ENCODE peak calls at places on chromosomes 5 and 9, in five cellular contexts. T, X, D, L and I are unnamed samples.

GRCh38 chr9:127104465-127105311 is 17.7 kb downstream of the ANGPTL2 start:
- DNase-seq in D (no peak), L (no peak), X (no peak), T (no peak), I (no peak)

GRCh38 chr5:113294341-113295110 is 140.3 kb downstream of the TSSK1B start:
- DNase-seq in T (peak; percentile 57), L (peak; percentile 87), X (peak; percentile 73), D (peak; percentile 94), I (peak; percentile 63)

GRCh38 chr5:58412932-58413331 is 47.0 kb downstream of the PLK2 start:
- DNase-seq in L (no peak), D (no peak), X (no peak), T (no peak), I (no peak)

GRCh38 chr5:102668220-102668930 is 86.7 kb upstream of the PAM start:
- DNase-seq in X (no peak), T (no peak), L (no peak), D (no peak), I (no peak)

GRCh38 chr5:132437604-132438275 is 52.8 kb downstream of the IRF1 start:
- DNase-seq in D (peak; percentile 83), L (peak; percentile 88), T (no peak), X (peak; percentile 89), I (peak; percentile 36)

GRCh38 chr5:76579166-76579765 is 43.9 kb downstream of the F2RL2 start:
- DNase-seq in X (no peak), L (no peak), T (no peak), D (no peak), I (no peak)

GRCh38 chr9:128822407-128823042 is 4.2 kb downstream of the ENDOG start:
- DNase-seq in X (no peak), L (no peak), D (no peak), T (no peak), I (no peak)

GRCh38 chr5:74919487-74919886 is 53.3 kb upstream of the FAM169A start:
- DNase-seq in T (no peak), L (no peak), D (peak; percentile 55), X (peak; percentile 49), I (peak; percentile 12)

GRCh38 chr5:120683580-120683979 is 219.5 kb downstream of the PRR16 start:
- DNase-seq in T (no peak), D (no peak), X (no peak), L (no peak), I (no peak)

GRCh38 chr5:72307573-72307967 is 12.5 kb downstream of the MRPS27 start:
- DNase-seq in T (no peak), X (no peak), L (no peak), D (no peak), I (no peak)
- H3K4me3 ChIP-seq in T (peak overlapping the region; percentile 85), X (peak overlapping the region; percentile 67), L (peak overlapping the region; percentile 76), D (peak overlapping the region; percentile 80), I (peak overlapping the region; percentile 93)

GRCh38 chr5:3197237-3197636 is 398.4 kb upstream of the IRX1 start:
- DNase-seq in D (peak; percentile 50), T (no peak), L (no peak), X (no peak), I (no peak)
- H3K4me3 ChIP-seq in D (peak overlapping the region; percentile 82), T (no peak overlapping the region), L (no peak overlapping the region), X (no peak overlapping the region), I (no peak overlapping the region)

GRCh38 chr9:13113751-13114150 is 165.7 kb downstream of the MPDZ start:
- DNase-seq in T (no peak), D (no peak), X (no peak), L (no peak), I (no peak)

GRCh38 chr9:13111778-13112177 is 167.7 kb downstream of the MPDZ start:
- DNase-seq in D (no peak), X (no peak), T (no peak), L (no peak), I (no peak)

GRCh38 chr9:13113201-13113600 is 166.3 kb downstream of the MPDZ start:
- DNase-seq in L (no peak), D (no peak), X (no peak), T (no peak), I (no peak)

GRCh38 chr9:13109781-13110180 is 169.7 kb downstream of the MPDZ start:
- DNase-seq in X (no peak), D (no peak), T (no peak), L (no peak), I (no peak)

DNA sequence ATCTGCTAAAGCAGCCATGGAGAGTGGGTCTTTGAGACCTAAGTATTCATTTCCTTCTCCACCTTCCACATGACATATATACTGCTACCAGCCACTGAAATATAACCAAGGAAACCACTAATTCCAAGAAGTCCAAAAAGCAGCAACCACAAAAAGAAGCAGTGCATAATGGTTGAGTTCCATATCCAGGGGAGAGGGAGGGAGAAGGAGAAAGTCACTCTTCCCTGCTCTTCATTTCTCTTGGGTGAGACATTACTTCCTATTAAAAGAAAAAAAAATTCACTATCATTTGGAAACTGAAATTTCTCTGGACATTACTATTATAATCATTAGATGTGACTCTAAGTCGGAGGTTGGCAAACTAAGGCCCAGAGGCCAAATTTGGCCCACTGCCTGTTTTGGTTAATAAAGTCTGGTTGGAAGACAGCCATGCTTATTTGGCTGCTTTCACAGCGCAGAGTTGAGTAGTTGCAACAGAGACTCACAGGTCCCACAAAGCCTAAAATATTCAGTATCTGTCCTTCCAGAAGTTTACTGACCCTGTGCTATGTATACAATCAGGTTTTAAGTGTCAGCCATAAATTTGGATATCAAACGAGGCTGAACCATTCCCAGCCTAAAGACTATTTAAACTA is 168.6 kb downstream of the MPDZ start:
- DNase-seq in L (no peak), T (no peak), D (no peak), X (no peak), I (no peak)
- H3K4me3 ChIP-seq in L (no peak overlapping the region), T (no peak overlapping the region), D (no peak overlapping the region), X (no peak overlapping the region), I (no peak overlapping the region)

GRCh38 chr5:122076023-122076422 is 2.0 kb downstream of the LOX start:
- DNase-seq in T (no peak), L (no peak), D (no peak), X (no peak), I (no peak)

GRCh38 chr5:122077451-122078115 is 476 bp downstream of the LOX start:
- DNase-seq in T (no peak), L (peak; percentile 64), X (no peak), D (peak; percentile 84), I (no peak)

GRCh38 chr5:122073023-122073422 is 5.0 kb downstream of the LOX start:
- DNase-seq in T (no peak), X (no peak), D (no peak), L (no peak), I (no peak)

GRCh38 chr5:122076669-122077450 is 1.2 kb downstream of the LOX start:
- DNase-seq in D (peak; percentile 97), X (peak; percentile 51), T (no peak), L (peak; percentile 86), I (peak; percentile 5)

DNA sequence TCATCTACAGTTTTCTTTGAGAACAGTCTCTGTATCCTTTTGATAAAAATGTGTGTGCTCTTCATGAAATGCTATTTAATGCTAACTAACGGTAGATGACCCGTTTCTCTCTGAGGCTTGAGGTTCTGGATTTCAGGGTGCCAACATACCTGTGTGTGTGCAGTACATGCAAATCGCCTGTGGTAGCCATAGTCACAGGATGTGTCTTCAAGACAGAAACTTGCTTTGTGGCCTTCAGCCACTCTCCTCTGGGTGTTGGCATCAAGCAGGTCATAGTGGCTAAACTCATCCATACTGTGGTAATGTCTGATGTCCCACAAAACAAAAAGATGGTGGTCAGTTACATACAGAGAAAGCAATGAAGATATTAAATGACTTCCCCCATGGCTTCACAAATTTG is 4.2 kb downstream of the LOX start:
- DNase-seq in X (peak; percentile 29), L (no peak), T (no peak), D (no peak), I (no peak)
- H3K4me3 ChIP-seq in X (no peak overlapping the region), L (no peak overlapping the region), T (no peak overlapping the region), D (no peak overlapping the region), I (no peak overlapping the region)

DNA sequence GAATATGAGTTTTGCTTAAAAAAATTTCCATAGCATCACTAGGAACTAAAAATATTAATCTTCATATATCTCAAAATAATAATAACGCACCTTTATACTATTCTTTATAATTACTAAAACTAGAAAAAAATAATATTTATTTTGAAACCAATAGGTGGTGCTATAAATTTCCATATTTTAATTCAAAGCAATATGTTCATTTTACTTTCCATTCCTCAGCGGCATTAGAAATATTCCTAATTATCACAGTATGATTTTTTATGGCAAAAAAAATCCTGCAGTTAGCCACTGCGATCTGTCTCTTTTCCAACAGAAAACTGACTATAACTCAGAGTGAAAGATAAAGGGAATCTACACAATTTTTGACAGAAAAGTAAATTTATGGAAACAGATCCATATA is 167.4 kb upstream of the MPDZ start:
- DNase-seq in X (no peak), D (no peak), L (no peak), T (no peak), I (no peak)
- H3K4me3 ChIP-seq in X (no peak overlapping the region), D (no peak overlapping the region), L (no peak overlapping the region), T (no peak overlapping the region), I (no peak overlapping the region)

GRCh38 chr9:89039664-89040063 is 48.4 kb downstream of the S1PR3 start:
- DNase-seq in D (no peak), T (no peak), X (no peak), L (no peak), I (no peak)
- H3K4me3 ChIP-seq in D (no peak overlapping the region), T (no peak overlapping the region), X (no peak overlapping the region), L (no peak overlapping the region), I (no peak overlapping the region)

DNA sequence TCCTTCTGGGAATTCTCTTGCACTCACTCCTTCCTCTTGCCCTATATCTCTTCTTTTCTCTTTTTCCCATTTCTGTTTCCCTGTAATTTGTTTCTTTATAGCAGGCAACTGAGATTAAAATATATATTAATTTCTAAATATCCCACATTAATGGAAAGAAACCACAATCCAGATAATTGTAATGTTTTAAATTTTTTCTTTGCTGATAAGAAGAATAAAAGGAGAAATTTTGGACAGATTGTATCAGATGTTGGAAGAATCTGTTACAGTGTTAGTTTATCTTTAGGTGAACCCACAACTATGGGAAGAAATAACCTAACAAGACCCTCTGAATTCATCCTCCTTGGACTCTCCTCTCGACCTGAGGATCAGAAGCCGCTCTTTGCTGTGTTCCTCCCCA is at the start of gene OR1L1:
- DNase-seq in T (no peak), X (no peak), D (no peak), L (no peak), I (no peak)
- H3K4me3 ChIP-seq in T (no peak within 1 kb of the TSS), X (no peak within 1 kb of the TSS), D (no peak within 1 kb of the TSS), L (no peak within 1 kb of the TSS), I (no peak within 1 kb of the TSS)

GRCh38 chr5:169300468-169301385 is at the start of gene SLIT3:
- DNase-seq in L (peak; percentile 69), T (no peak), D (peak; percentile 94), X (no peak), I (no peak)
- H3K4me3 ChIP-seq in L (peak within 1 kb of the TSS; percentile 53), T (no peak within 1 kb of the TSS), D (peak within 1 kb of the TSS; percentile 77), X (no peak within 1 kb of the TSS), I (no peak within 1 kb of the TSS)

GRCh38 chr9:134827993-134828392 is 52.6 kb upstream of the FCN2 start:
- DNase-seq in D (no peak), L (no peak), X (no peak), T (no peak), I (no peak)

GRCh38 chr9:134830126-134830525 is 50.5 kb upstream of the FCN2 start:
- DNase-seq in X (no peak), D (no peak), L (no peak), T (no peak), I (no peak)

GRCh38 chr9:134828892-134829291 is 51.7 kb upstream of the FCN2 start:
- DNase-seq in D (no peak), T (no peak), L (no peak), X (no peak), I (no peak)

GRCh38 chr9:134830926-134831720 is 49.5 kb upstream of the FCN2 start:
- DNase-seq in L (no peak), D (no peak), T (no peak), X (no peak), I (no peak)

GRCh38 chr9:134829356-134829937 is 51.2 kb upstream of the FCN2 start:
- DNase-seq in L (no peak), X (no peak), T (no peak), D (no peak), I (no peak)
- H3K4me3 ChIP-seq in L (no peak overlapping the region), X (no peak overlapping the region), T (no peak overlapping the region), D (no peak overlapping the region), I (no peak overlapping the region)